ENCODE peak calls at places on chromosomes 6 and 20, in five cellular contexts. One of them, this sample, is unnamed.

GRCh38 chr6:26739811-26740210 is 80.3 kb upstream of the ZNF322 start:
- DNase-seq in H9: no peak
- DNase-seq in upper lobe of right lung: no peak
- DNase-seq in lower lobe of right lung: no peak
- DNase-seq in OCI-LY7: no peak
- DNase-seq in this sample: no peak

GRCh38 chr6:150615967-150616366 is 16.3 kb downstream of the PLEKHG1 start:
- DNase-seq in H9: no peak
- DNase-seq in upper lobe of right lung: no peak
- DNase-seq in lower lobe of right lung: no peak
- DNase-seq in OCI-LY7: no peak
- DNase-seq in this sample: no peak

GRCh38 chr20:4082406-4083102 is 67.2 kb upstream of the RNF24 start:
- DNase-seq in H9: peak; percentile 79
- DNase-seq in upper lobe of right lung: no peak
- DNase-seq in lower lobe of right lung: peak; percentile 67
- DNase-seq in OCI-LY7: no peak
- DNase-seq in this sample: peak; percentile 40

GRCh38 chr6:101534386-101534785 is 140.9 kb downstream of the GRIK2 start:
- DNase-seq in H9: no peak
- DNase-seq in upper lobe of right lung: no peak
- DNase-seq in lower lobe of right lung: no peak
- DNase-seq in OCI-LY7: no peak
- DNase-seq in this sample: no peak

GRCh38 chr6:134106702-134107101 is 54.3 kb upstream of the SLC2A12 start:
- DNase-seq in H9: no peak
- DNase-seq in upper lobe of right lung: no peak
- DNase-seq in lower lobe of right lung: no peak
- DNase-seq in OCI-LY7: no peak
- DNase-seq in this sample: no peak

GRCh38 chr6:14739830-14740229 is 506.0 kb upstream of the JARID2 start:
- DNase-seq in H9: no peak
- DNase-seq in upper lobe of right lung: no peak
- DNase-seq in lower lobe of right lung: no peak
- DNase-seq in OCI-LY7: no peak
- DNase-seq in this sample: no peak

GRCh38 chr20:25072226-25072811 is 9.6 kb downstream of the VSX1 start:
- DNase-seq in H9: no peak
- DNase-seq in upper lobe of right lung: peak; percentile 10
- DNase-seq in lower lobe of right lung: no peak
- DNase-seq in OCI-LY7: no peak
- DNase-seq in this sample: no peak

GRCh38 chr20:59977086-59977485 is 18.9 kb downstream of the CDH26 start:
- DNase-seq in H9: no peak
- DNase-seq in upper lobe of right lung: no peak
- DNase-seq in lower lobe of right lung: no peak
- DNase-seq in OCI-LY7: no peak
- DNase-seq in this sample: no peak

DNA sequence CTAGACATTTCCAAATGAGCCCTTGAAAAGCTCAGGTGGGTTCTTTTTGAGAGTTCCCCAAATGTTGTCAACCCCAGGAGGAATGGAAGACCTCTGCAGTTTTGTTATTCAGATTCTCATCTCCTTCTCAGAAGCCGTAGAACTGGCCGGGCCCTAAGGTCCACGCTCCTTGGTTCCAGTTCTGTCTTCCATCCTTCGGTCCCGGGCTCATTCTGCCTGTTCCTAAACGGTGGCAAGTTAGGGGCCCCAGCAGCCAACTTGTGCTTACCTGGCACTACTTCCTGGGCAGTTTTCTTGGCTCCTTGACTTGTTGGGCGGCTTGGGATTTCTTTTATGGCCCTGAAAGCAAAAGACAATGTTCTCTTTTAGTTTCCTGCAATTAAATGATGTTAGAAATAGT is 6.4 kb downstream of the ESR1 start:
- DNase-seq in H9: no peak
- DNase-seq in upper lobe of right lung: no peak
- DNase-seq in lower lobe of right lung: no peak
- DNase-seq in OCI-LY7: no peak
- DNase-seq in this sample: no peak
- TF ChIP-seq CTCF in H9: no peak
- TF ChIP-seq CTCF in upper lobe of right lung: no peak
- TF ChIP-seq CTCF in lower lobe of right lung: no peak
- TF ChIP-seq CTCF in OCI-LY7: no peak
- TF ChIP-seq CTCF in this sample: no peak

GRCh38 chr20:44334306-44334705 is 2.5 kb upstream of the R3HDML start:
- DNase-seq in H9: no peak
- DNase-seq in upper lobe of right lung: peak; percentile 55
- DNase-seq in lower lobe of right lung: no peak
- DNase-seq in OCI-LY7: no peak
- DNase-seq in this sample: no peak
- H3K27ac ChIP-seq in H9: no peak overlapping the region
- H3K27ac ChIP-seq in upper lobe of right lung: no peak overlapping the region
- H3K27ac ChIP-seq in lower lobe of right lung: no peak overlapping the region
- H3K27ac ChIP-seq in OCI-LY7: no peak overlapping the region
- H3K27ac ChIP-seq in this sample: no peak overlapping the region

DNA sequence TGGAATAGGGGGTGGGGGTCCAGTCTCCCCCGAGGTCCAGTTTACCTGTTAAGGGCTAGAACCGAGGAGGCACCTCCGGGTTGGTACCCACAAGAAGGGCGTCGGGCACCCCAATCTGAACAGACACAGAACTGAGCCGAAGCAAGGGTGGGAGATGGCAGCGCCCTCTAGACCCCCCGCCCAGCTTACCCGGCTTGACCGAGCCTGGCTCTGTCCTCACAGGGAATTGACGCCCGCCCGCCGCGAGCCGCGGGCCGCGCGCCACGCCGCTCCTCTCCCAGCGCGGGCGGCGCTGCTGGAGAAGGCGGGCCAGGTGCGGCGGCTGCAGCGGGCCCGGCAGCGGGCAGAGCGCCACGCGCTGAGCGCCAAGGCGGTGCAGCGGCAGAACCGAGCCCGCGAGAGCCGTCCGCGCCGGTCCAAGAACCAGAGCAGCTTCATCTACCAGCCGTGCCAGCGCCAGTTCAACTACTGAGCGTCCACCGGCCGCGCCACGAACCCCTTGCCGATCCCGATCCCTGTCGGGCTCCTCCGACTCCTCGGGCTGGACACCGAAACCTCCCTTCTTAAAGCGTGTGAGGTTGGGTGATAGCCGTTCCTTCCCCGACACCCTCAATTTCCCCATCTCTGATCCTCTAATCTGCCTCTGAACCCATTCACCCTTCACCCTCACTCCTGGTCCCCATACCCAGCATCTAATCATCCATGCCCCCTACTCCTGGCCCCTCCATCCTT is 5.9 kb downstream of the TP53INP2 start:
- DNase-seq in H9: peak; percentile 76
- DNase-seq in upper lobe of right lung: peak; percentile 92
- DNase-seq in lower lobe of right lung: peak; percentile 86
- DNase-seq in OCI-LY7: no peak
- DNase-seq in this sample: no peak
- TF ChIP-seq CTCF in H9: peak; percentile 58
- TF ChIP-seq CTCF in upper lobe of right lung: peak; percentile 32
- TF ChIP-seq CTCF in lower lobe of right lung: peak; percentile 35
- TF ChIP-seq CTCF in OCI-LY7: peak; percentile 63
- TF ChIP-seq CTCF in this sample: no peak

GRCh38 chr20:49624317-49624716 is 56.4 kb upstream of the PTGIS start:
- DNase-seq in H9: no peak
- DNase-seq in upper lobe of right lung: no peak
- DNase-seq in lower lobe of right lung: no peak
- DNase-seq in OCI-LY7: peak; percentile 57
- DNase-seq in this sample: no peak
- H3K27ac ChIP-seq in H9: no peak overlapping the region
- H3K27ac ChIP-seq in upper lobe of right lung: no peak overlapping the region
- H3K27ac ChIP-seq in lower lobe of right lung: no peak overlapping the region
- H3K27ac ChIP-seq in OCI-LY7: peak overlapping the region; percentile 85
- H3K27ac ChIP-seq in this sample: no peak overlapping the region

DNA sequence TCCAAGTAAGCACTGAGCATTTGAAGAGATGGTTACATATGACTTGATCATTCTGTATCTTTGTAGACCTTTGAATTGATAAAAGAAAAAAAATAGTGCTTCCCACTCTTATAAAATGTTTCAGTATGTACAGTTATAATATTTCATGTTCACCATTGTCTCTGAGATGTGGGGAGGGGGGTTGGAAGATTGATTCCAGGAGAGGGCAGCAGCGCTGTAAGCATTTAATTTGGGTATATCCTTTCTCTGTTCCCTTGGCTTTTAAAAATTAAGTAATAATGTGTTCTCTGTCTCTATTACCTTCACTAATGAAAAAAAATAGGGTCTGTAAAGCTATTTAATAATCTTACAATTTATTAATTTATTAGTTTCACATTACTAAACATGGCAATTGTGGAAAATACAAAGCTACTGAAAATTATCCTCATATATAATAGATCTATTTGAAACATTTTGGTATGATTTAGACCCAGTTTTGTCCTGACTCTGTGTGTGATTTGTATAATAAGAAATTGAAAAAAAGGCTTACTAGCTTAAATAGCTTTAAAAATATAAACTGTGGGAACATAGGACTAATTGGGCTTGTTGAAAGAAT is 341.2 kb downstream of the CDKAL1 start:
- DNase-seq in H9: no peak
- DNase-seq in upper lobe of right lung: no peak
- DNase-seq in lower lobe of right lung: no peak
- DNase-seq in OCI-LY7: no peak
- DNase-seq in this sample: no peak
- TF ChIP-seq CTCF in H9: peak; percentile 55
- TF ChIP-seq CTCF in upper lobe of right lung: peak; percentile 17
- TF ChIP-seq CTCF in lower lobe of right lung: no peak
- TF ChIP-seq CTCF in OCI-LY7: peak; percentile 49
- TF ChIP-seq CTCF in this sample: no peak

DNA sequence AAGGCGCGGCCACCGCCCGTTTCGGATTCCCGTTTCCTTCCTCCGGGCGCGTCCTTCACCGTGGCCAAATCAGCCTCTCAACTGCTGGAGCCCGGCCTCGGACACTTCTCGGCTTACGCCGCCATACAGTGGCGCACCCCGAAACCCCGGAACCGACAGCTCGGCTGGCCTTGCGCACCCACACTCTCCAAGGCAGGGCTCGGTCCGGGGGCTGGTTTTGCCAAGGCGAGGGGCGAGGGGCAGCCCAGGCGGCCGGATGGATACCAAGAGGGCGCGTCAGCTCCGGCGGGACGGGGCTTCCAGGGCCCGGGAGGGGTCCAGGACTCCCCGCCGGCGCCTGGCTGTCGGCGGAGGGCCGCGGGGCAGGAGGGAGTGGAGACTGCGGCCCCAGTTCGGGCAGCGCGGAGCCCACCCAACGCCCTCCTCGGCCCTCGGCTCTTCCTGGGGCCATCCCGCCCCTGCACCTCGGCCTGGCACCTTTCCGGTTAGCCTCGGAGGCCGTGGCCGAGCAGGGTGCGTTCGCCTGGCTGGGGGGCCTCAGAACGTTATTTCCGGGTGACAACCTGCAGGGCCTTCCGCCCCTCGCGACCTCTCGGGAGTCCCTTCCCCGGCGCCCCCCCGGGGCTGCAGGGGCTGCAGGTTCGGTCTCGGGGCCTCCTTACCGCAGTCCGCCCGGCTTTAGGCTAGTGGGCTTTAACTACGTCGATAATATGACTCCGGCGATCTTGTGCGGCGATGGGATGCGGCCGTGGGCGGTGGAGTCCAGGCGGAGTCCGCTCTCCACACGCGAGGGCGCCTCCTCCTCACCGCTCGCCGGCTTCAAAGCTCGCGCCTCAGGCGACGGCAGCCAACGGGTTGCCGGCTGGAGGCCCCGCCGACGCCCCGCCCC is 697 bp upstream of the CEP43 start:
- DNase-seq in H9: peak; percentile 46
- DNase-seq in upper lobe of right lung: peak; percentile 75
- DNase-seq in lower lobe of right lung: peak; percentile 59
- DNase-seq in OCI-LY7: no peak
- DNase-seq in this sample: no peak
- H3K27ac ChIP-seq in H9: no peak overlapping the region
- H3K27ac ChIP-seq in upper lobe of right lung: peak overlapping the region; percentile 56
- H3K27ac ChIP-seq in lower lobe of right lung: peak overlapping the region; percentile 80
- H3K27ac ChIP-seq in OCI-LY7: peak overlapping the region; percentile 65
- H3K27ac ChIP-seq in this sample: peak overlapping the region; percentile 61

DNA sequence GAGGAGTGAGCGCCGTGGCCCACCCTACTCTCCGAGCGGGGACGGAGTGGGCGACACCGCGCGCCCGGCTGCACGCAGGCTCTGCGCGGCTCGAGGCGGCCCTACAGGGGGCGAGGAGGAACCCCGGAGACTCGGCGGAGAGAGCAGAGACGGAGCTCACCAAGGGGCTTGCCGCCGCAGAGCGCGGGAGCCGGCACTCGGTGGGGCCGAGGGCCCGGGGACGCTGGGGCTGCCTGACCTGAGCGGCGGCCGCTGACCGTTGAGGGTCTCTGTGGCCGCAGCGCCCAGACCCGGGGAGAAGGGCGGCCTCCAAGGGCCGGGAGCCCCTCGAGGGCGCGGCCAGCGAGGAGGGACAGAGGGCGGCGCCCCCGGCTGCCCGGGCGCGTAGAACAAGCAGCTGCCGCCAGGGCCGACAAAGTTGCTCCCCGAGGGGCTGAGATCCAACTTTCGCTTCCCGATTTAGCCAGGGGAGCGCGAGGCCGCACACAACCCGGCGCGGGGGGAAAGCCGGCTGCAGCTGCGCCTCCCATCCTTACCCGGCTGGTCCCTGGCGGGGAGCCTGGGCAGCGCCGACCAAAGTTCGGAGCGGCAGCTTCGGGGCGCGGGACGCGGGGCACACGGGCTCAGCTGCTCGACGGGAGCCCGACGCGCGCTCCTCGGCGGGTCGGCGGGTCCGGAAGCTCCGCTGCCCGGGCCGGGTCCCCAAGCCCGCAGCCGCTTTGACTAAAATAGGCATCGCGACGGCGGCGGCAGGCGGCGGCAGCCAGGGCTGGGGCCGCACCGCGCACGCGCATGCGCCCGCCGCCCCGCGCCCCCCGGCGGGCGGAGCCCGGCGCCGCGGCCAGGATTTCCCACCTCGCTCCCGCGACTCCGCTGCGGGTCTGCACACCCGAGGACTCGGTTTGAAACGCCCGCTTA is 43.1 kb downstream of the POPDC3 start:
- DNase-seq in H9: peak; percentile 68
- DNase-seq in upper lobe of right lung: peak; percentile 74
- DNase-seq in lower lobe of right lung: peak; percentile 61
- DNase-seq in OCI-LY7: no peak
- DNase-seq in this sample: no peak
- TF ChIP-seq CTCF in H9: peak; percentile 19
- TF ChIP-seq CTCF in upper lobe of right lung: peak; percentile 14
- TF ChIP-seq CTCF in lower lobe of right lung: no peak
- TF ChIP-seq CTCF in OCI-LY7: no peak
- TF ChIP-seq CTCF in this sample: no peak

This sample was measured in CD4-positive, alpha-beta T cell.